ENCODE peak calls at places on chromosomes 2 and 18, in seven cellular contexts. One of them, this sample, is unnamed.
A peak's percentile ranks its signal among the peaks of the same experiment; 100 is the strongest.

GRCh38 chr2:240477916-240478315 is 42.5 kb downstream of the GPC1 start:
- DNase-seq in choroid plexus epithelial cell: no peak
- DNase-seq in HEK293T: no peak
- DNase-seq in central memory CD4-positive, alpha-beta T cell: no peak
- DNase-seq in NCI-H146: no peak
- DNase-seq in posterior vena cava: peak; percentile 45
- DNase-seq in LoVo: no peak
- DNase-seq in this sample: no peak

GRCh38 chr18:12086249-12086648 is 7.4 kb upstream of the ANKRD62 start:
- DNase-seq in choroid plexus epithelial cell: no peak
- DNase-seq in HEK293T: no peak
- DNase-seq in central memory CD4-positive, alpha-beta T cell: no peak
- DNase-seq in NCI-H146: no peak
- DNase-seq in posterior vena cava: no peak
- DNase-seq in LoVo: peak; percentile 27
- DNase-seq in this sample: no peak

GRCh38 chr2:218370410-218371063 is 11.5 kb upstream of the SLC11A1 start:
- DNase-seq in choroid plexus epithelial cell: peak; percentile 75
- DNase-seq in HEK293T: no peak
- DNase-seq in central memory CD4-positive, alpha-beta T cell: no peak
- DNase-seq in NCI-H146: no peak
- DNase-seq in posterior vena cava: peak; percentile 87
- DNase-seq in LoVo: no peak
- DNase-seq in this sample: no peak

GRCh38 chr2:108449410-108450200 is 599 bp downstream of the GCC2 start:
- DNase-seq in choroid plexus epithelial cell: peak; percentile 61
- DNase-seq in HEK293T: peak; percentile 21
- DNase-seq in central memory CD4-positive, alpha-beta T cell: peak; percentile 45
- DNase-seq in NCI-H146: peak; percentile 55
- DNase-seq in posterior vena cava: no peak
- DNase-seq in LoVo: peak; percentile 46
- DNase-seq in this sample: peak; percentile 5

GRCh38 chr2:41066168-41066567 is 614.3 kb upstream of the SLC8A1 start:
- DNase-seq in choroid plexus epithelial cell: no peak
- DNase-seq in HEK293T: no peak
- DNase-seq in central memory CD4-positive, alpha-beta T cell: no peak
- DNase-seq in NCI-H146: no peak
- DNase-seq in posterior vena cava: no peak
- DNase-seq in LoVo: no peak
- DNase-seq in this sample: no peak

GRCh38 chr2:127451981-127452380 is 33.8 kb downstream of the PROC start:
- DNase-seq in choroid plexus epithelial cell: no peak
- DNase-seq in HEK293T: no peak
- DNase-seq in central memory CD4-positive, alpha-beta T cell: no peak
- DNase-seq in NCI-H146: no peak
- DNase-seq in posterior vena cava: no peak
- DNase-seq in LoVo: no peak
- DNase-seq in this sample: no peak

GRCh38 chr2:153059338-153060052 is 341.1 kb downstream of the ARL6IP6 start:
- DNase-seq in choroid plexus epithelial cell: peak; percentile 1
- DNase-seq in HEK293T: no peak
- DNase-seq in central memory CD4-positive, alpha-beta T cell: no peak
- DNase-seq in NCI-H146: peak; percentile 8
- DNase-seq in posterior vena cava: no peak
- DNase-seq in LoVo: peak; percentile 67
- DNase-seq in this sample: no peak

GRCh38 chr2:7209776-7210555 is 292.8 kb downstream of the RNF144A start:
- DNase-seq in choroid plexus epithelial cell: peak; percentile 49
- DNase-seq in HEK293T: no peak
- DNase-seq in central memory CD4-positive, alpha-beta T cell: no peak
- DNase-seq in NCI-H146: peak; percentile 37
- DNase-seq in posterior vena cava: no peak
- DNase-seq in LoVo: no peak
- DNase-seq in this sample: peak; percentile 5

GRCh38 chr2:43052204-43052943 is 174.0 kb downstream of the ZFP36L2 start:
- DNase-seq in choroid plexus epithelial cell: no peak
- DNase-seq in HEK293T: no peak
- DNase-seq in central memory CD4-positive, alpha-beta T cell: no peak
- DNase-seq in NCI-H146: no peak
- DNase-seq in posterior vena cava: no peak
- DNase-seq in LoVo: peak; percentile 27
- DNase-seq in this sample: no peak

GRCh38 chr2:43024515-43024962 is 201.9 kb downstream of the ZFP36L2 start:
- DNase-seq in choroid plexus epithelial cell: peak; percentile 70
- DNase-seq in HEK293T: peak; percentile 76
- DNase-seq in central memory CD4-positive, alpha-beta T cell: no peak
- DNase-seq in NCI-H146: peak; percentile 21
- DNase-seq in posterior vena cava: peak; percentile 89
- DNase-seq in LoVo: peak; percentile 24
- DNase-seq in this sample: peak; percentile 69

GRCh38 chr18:2173464-2173863 is 397.8 kb downstream of the METTL4 start:
- DNase-seq in choroid plexus epithelial cell: peak; percentile 99
- DNase-seq in HEK293T: no peak
- DNase-seq in central memory CD4-positive, alpha-beta T cell: no peak
- DNase-seq in NCI-H146: peak; percentile 20
- DNase-seq in posterior vena cava: no peak
- DNase-seq in LoVo: no peak
- DNase-seq in this sample: no peak

GRCh38 chr18:47397671-47398319 is 146.3 kb upstream of the SKOR2 start:
- DNase-seq in choroid plexus epithelial cell: no peak
- DNase-seq in HEK293T: peak; percentile 8
- DNase-seq in central memory CD4-positive, alpha-beta T cell: no peak
- DNase-seq in NCI-H146: peak; percentile 40
- DNase-seq in posterior vena cava: no peak
- DNase-seq in LoVo: no peak
- DNase-seq in this sample: no peak

GRCh38 chr2:209208211-209208610 is 215.6 kb upstream of the MAP2 start:
- DNase-seq in choroid plexus epithelial cell: peak; percentile 3
- DNase-seq in HEK293T: peak; percentile 9
- DNase-seq in central memory CD4-positive, alpha-beta T cell: no peak
- DNase-seq in NCI-H146: peak; percentile 15
- DNase-seq in posterior vena cava: no peak
- DNase-seq in LoVo: peak; percentile 50
- DNase-seq in this sample: peak; percentile 16

GRCh38 chr18:70991577-70991976 is 702.7 kb downstream of the SOCS6 start:
- DNase-seq in choroid plexus epithelial cell: peak; percentile 57
- DNase-seq in HEK293T: no peak
- DNase-seq in central memory CD4-positive, alpha-beta T cell: no peak
- DNase-seq in NCI-H146: no peak
- DNase-seq in posterior vena cava: no peak
- DNase-seq in LoVo: no peak
- DNase-seq in this sample: no peak

GRCh38 chr2:69163109-69163508 is 150.1 kb downstream of the ANTXR1 start:
- DNase-seq in choroid plexus epithelial cell: peak; percentile 96
- DNase-seq in HEK293T: no peak
- DNase-seq in central memory CD4-positive, alpha-beta T cell: no peak
- DNase-seq in NCI-H146: no peak
- DNase-seq in posterior vena cava: no peak
- DNase-seq in LoVo: peak; percentile 49
- DNase-seq in this sample: no peak